ENCODE peak calls at places on chromosomes 12 and 14, in seven cellular contexts. L is HAP-1, D is fibroblast of villous mesenchyme, E is small intestine, G is cardiac muscle cell, O is esophagus muscularis mucosa, I is aorta. Y is an unnamed sample.
A peak's percentile ranks its signal among the peaks of the same experiment; 100 is the strongest.

GRCh38 chr14:42806909-42807315 is 1200.2 kb downstream of the LRFN5 start:
- DNase-seq in E (no peak), L (no peak), D (peak; percentile 73), I (no peak), G (no peak), O (no peak), Y (peak; percentile 98)

GRCh38 chr14:42163136-42163535 is 556.5 kb downstream of the LRFN5 start:
- DNase-seq in I (no peak), L (no peak), E (no peak), D (no peak), O (no peak), G (no peak), Y (peak; percentile 27)

GRCh38 chr12:128425883-128426282 is 158.9 kb downstream of the TMEM132C start:
- DNase-seq in O (no peak), D (no peak), E (no peak), I (no peak), G (no peak), L (no peak), Y (no peak)

GRCh38 chr12:125113800-125114199 is 48.6 kb downstream of the AACS start:
- DNase-seq in I (no peak), E (no peak), L (no peak), D (no peak), O (no peak), G (no peak), Y (no peak)

GRCh38 chr12:104555650-104556049 is 98.9 kb downstream of the CHST11 start:
- DNase-seq in O (no peak), E (no peak), D (no peak), L (no peak), I (no peak), G (no peak), Y (no peak)

GRCh38 chr14:101843665-101844064 is 82.2 kb downstream of the PPP2R5C start:
- DNase-seq in G (no peak), D (no peak), I (no peak), L (no peak), O (no peak), E (no peak), Y (no peak)

GRCh38 chr12:32252199-32253073 is 145.8 kb downstream of the BICD1 start:
- DNase-seq in L (peak; percentile 53), I (no peak), D (no peak), E (no peak), G (no peak), O (no peak), Y (no peak)

GRCh38 chr14:66487159-66487558 is 988 bp downstream of the CCDC196 start:
- DNase-seq in G (no peak), E (no peak), I (no peak), L (no peak), O (no peak), D (no peak), Y (no peak)

GRCh38 chr12:128267246-128267622 is 264 bp downstream of the TMEM132C start:
- DNase-seq in I (no peak), O (no peak), G (peak; percentile 47), L (no peak), D (no peak), E (no peak), Y (no peak)

GRCh38 chr12:111412007-111412829 is 6.5 kb downstream of the SH2B3 start:
- DNase-seq in O (no peak), I (no peak), E (no peak), L (no peak), D (no peak), G (peak; percentile 57), Y (no peak)

GRCh38 chr14:87494010-87494409 is 499.0 kb downstream of the GALC start:
- DNase-seq in I (no peak), G (no peak), E (no peak), L (no peak), O (no peak), D (no peak), Y (no peak)

GRCh38 chr12:59787610-59788009 is 191.8 kb downstream of the SLC16A7 start:
- DNase-seq in L (no peak), G (no peak), O (no peak), I (no peak), E (no peak), D (peak; percentile 8), Y (no peak)

GRCh38 chr12:131434208-131435125 is 276.4 kb upstream of the SFSWAP start:
- DNase-seq in E (no peak), I (no peak), O (no peak), G (no peak), L (no peak), D (no peak), Y (no peak)

GRCh38 chr12:68483592-68484373 is 126.9 kb upstream of the RAP1B start:
- DNase-seq in D (peak; percentile 27), E (peak; percentile 22), G (no peak), I (no peak), L (no peak), O (no peak), Y (no peak)

GRCh38 chr12:89575405-89575804 is 49.6 kb upstream of the POC1B start:
- DNase-seq in O (no peak), I (no peak), D (no peak), G (no peak), L (no peak), E (no peak), Y (no peak)

GRCh38 chr12:52976574-52977071 is 27.7 kb downstream of the KRT18 start:
- DNase-seq in G (peak; percentile 63), D (peak; percentile 97), E (no peak), O (no peak), L (peak; percentile 24), I (no peak), Y (no peak)

GRCh38 chr12:105289114-105289904 is 41.2 kb upstream of the C12orf75 start:
- DNase-seq in O (peak; percentile 10), G (no peak), E (no peak), D (no peak), I (no peak), L (no peak), Y (no peak)

GRCh38 chr12:86698581-86698980 is 442.4 kb upstream of the MGAT4C start:
- DNase-seq in D (peak; percentile 62), O (no peak), G (no peak), E (no peak), I (no peak), L (no peak), Y (peak; percentile 74)

GRCh38 chr12:41795066-41795465 is 349.6 kb downstream of the GXYLT1 start:
- DNase-seq in G (no peak), L (no peak), I (no peak), O (no peak), E (no peak), D (peak; percentile 37), Y (no peak)

GRCh38 chr14:25552826-25553225 is 502.9 kb upstream of the STXBP6 start:
- DNase-seq in E (no peak), L (no peak), G (no peak), I (no peak), D (no peak), O (no peak), Y (no peak)

GRCh38 chr12:89999699-90000505 is 291.3 kb upstream of the ATP2B1 start:
- DNase-seq in O (no peak), E (no peak), L (no peak), D (peak; percentile 75), G (no peak), I (no peak), Y (no peak)

GRCh38 chr12:62319058-62319457 is 58.9 kb downstream of the USP15 start:
- DNase-seq in E (no peak), O (no peak), I (no peak), D (no peak), L (no peak), G (no peak), Y (no peak)

GRCh38 chr12:75481774-75482173 is 1.2 kb downstream of the GLIPR1 start:
- DNase-seq in D (peak; percentile 81), O (no peak), G (no peak), L (no peak), I (no peak), E (no peak), Y (peak; percentile 54)

GRCh38 chr12:96886998-96887677 is 19.9 kb upstream of the NEDD1 start:
- DNase-seq in L (no peak), E (no peak), I (no peak), D (peak; percentile 19), O (no peak), G (peak; percentile 31), Y (peak; percentile 66)

GRCh38 chr14:22497671-22498093 is 91.3 kb downstream of the DAD1 start:
- DNase-seq in E (peak; percentile 37), D (no peak), G (no peak), I (no peak), L (no peak), O (no peak), Y (no peak)

GRCh38 chr14:53509227-53509822 is 356.2 kb upstream of the DDHD1 start:
- DNase-seq in O (no peak), I (no peak), D (peak; percentile 91), G (peak; percentile 88), L (no peak), E (no peak), Y (peak; percentile 80)

GRCh38 chr14:30191639-30192279 is 264.1 kb upstream of the PRKD1 start:
- DNase-seq in L (no peak), D (no peak), E (no peak), O (no peak), I (no peak), G (no peak), Y (no peak)

GRCh38 chr12:57031228-57031670 is 14.9 kb upstream of the TAC3 start:
- DNase-seq in L (peak; percentile 58), E (no peak), O (no peak), D (no peak), I (no peak), G (peak; percentile 13), Y (no peak)

GRCh38 chr12:95955549-95956159 is 12.5 kb downstream of the AMDHD1 start:
- DNase-seq in I (no peak), O (no peak), L (no peak), D (no peak), E (no peak), G (no peak), Y (no peak)

GRCh38 chr14:75418779-75419768 is 8.7 kb upstream of the JDP2 start:
- DNase-seq in O (no peak), D (no peak), G (peak; percentile 71), L (peak; percentile 76), E (peak; percentile 73), I (no peak), Y (no peak)
- H3K4me3 ChIP-seq in O (no peak overlapping the region), D (no peak overlapping the region), G (peak overlapping the region; percentile 11), L (no peak overlapping the region), E (no peak overlapping the region), I (no peak overlapping the region), Y (no peak overlapping the region)

DNA sequence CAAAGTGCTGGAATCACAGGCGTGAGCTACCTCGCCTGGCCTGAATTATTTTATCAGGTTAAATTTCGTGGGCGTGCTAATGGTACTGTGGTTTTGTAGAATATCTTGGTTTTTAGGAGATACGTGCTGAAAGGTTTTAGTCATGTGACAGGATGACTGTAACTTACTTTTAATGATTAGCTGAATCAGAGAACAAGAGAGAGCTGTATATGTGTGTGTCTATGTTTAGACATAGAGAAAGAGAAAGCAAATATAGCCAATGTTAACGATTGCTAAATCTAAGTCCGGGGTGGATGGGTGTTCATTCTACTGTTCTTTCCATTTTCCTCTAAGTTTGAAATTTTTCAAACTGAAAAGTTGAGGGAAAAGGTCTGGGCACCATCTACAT is 9.2 kb upstream of the PNMA1 start:
- DNase-seq in E (no peak), L (no peak), G (no peak), I (no peak), D (peak; percentile 65), O (no peak), Y (no peak)
- H3K4me3 ChIP-seq in E (no peak overlapping the region), L (no peak overlapping the region), G (no peak overlapping the region), I (no peak overlapping the region), D (peak overlapping the region; percentile 23), O (peak overlapping the region; percentile 26), Y (no peak overlapping the region)

GRCh38 chr12:12558291-12558690 is 4.4 kb downstream of the DUSP16 start:
- DNase-seq in E (no peak), L (no peak), I (no peak), O (no peak), D (no peak), G (no peak), Y (no peak)
- H3K4me3 ChIP-seq in E (no peak overlapping the region), L (no peak overlapping the region), I (no peak overlapping the region), O (no peak overlapping the region), D (no peak overlapping the region), G (no peak overlapping the region), Y (no peak overlapping the region)

GRCh38 chr12:99984271-99985128 is at the start of gene ANKS1B:
- DNase-seq in D (peak; percentile 17), G (peak; percentile 86), E (peak; percentile 11), I (peak; percentile 87), L (peak; percentile 80), O (peak; percentile 68), Y (no peak)
- H3K4me3 ChIP-seq in D (peak within 1 kb of the TSS; percentile 67), G (peak within 1 kb of the TSS; percentile 48), E (peak within 1 kb of the TSS; percentile 4), I (peak within 1 kb of the TSS; percentile 92), L (peak within 1 kb of the TSS; percentile 41), O (peak within 1 kb of the TSS; percentile 80), Y (peak within 1 kb of the TSS; percentile 59)